ENCODE peak calls at places on chromosomes 12 and 14, in six cellular contexts. G is amygdala; J is Kasumi-1; H is substantia nigra; F is foreskin fibroblast; V is activated CD4-positive, alpha-beta T cell treated with anti-CD3 and anti-CD28 coated beads, Interleukin-2, amount 50 U/mL, for 1 hour. Y is an unnamed sample.
A peak's percentile ranks its signal among the peaks of the same experiment; 100 is the strongest.

GRCh38 chr12:27975222-27976136 is 2.9 kb upstream of the PTHLH start:
- DNase-seq in V (no peak), F (peak; percentile 78), G (no peak), H (no peak), J (peak; percentile 40), Y (no peak)

GRCh38 chr14:32620303-32620702 is 291.2 kb downstream of the AKAP6 start:
- DNase-seq in G (no peak), H (no peak), V (no peak), J (no peak), F (peak; percentile 78), Y (no peak)

GRCh38 chr14:67820428-67820881 is 876 bp downstream of the RAD51B start:
- DNase-seq in J (peak; percentile 43), F (peak; percentile 72), G (no peak), H (no peak), V (no peak), Y (no peak)

GRCh38 chr14:92688434-92689375 is 59.7 kb downstream of the LGMN start:
- DNase-seq in F (no peak), V (no peak), H (no peak), J (no peak), G (no peak), Y (no peak)

GRCh38 chr14:101992708-101993107 is 28.3 kb downstream of the DYNC1H1 start:
- DNase-seq in F (no peak), G (no peak), V (no peak), H (no peak), J (peak; percentile 37), Y (peak; percentile 23)

GRCh38 chr14:99872786-99873440 is 79.7 kb downstream of the EML1 start:
- DNase-seq in V (no peak), H (no peak), G (no peak), J (no peak), F (no peak), Y (no peak)

GRCh38 chr12:131092911-131093901 is 139.5 kb downstream of the ADGRD1 start:
- DNase-seq in H (no peak), J (peak; percentile 36), G (no peak), F (no peak), V (no peak), Y (peak; percentile 71)

GRCh38 chr14:105492966-105493871 is 2.2 kb downstream of the TEDC1 start:
- DNase-seq in H (no peak), V (no peak), F (no peak), J (no peak), G (no peak), Y (no peak)

GRCh38 chr12:50862316-50862715 is 19.6 kb downstream of the TMPRSS12 start:
- DNase-seq in F (peak; percentile 74), G (no peak), H (no peak), J (no peak), V (no peak), Y (no peak)

GRCh38 chr12:82146740-82147139 is 211.4 kb downstream of the CCDC59 start:
- DNase-seq in V (no peak), G (no peak), J (no peak), H (no peak), F (no peak), Y (no peak)

GRCh38 chr12:95959107-95959506 is 16.0 kb downstream of the AMDHD1 start:
- DNase-seq in F (peak; percentile 34), G (no peak), V (no peak), H (no peak), J (peak; percentile 29), Y (peak; percentile 17)

GRCh38 chr14:23695220-23695999 is 59.2 kb downstream of the DHRS2 start:
- DNase-seq in J (peak; percentile 63), F (peak; percentile 35), G (no peak), V (no peak), H (no peak), Y (no peak)

GRCh38 chr14:93027810-93028723 is 87.7 kb downstream of the ITPK1 start:
- DNase-seq in G (no peak), V (no peak), F (no peak), J (no peak), H (no peak), Y (no peak)

GRCh38 chr14:23237772-23238594 is at the start of gene RNF212B:
- DNase-seq in J (no peak), F (peak; percentile 85), G (peak; percentile 72), V (peak; percentile 77), H (peak; percentile 61), Y (peak; percentile 70)

Y was measured in MM.1S.